ENCODE peak calls at places on chromosomes 16 and 17, in eight cellular contexts. P is HCEC 1CT; V is iris pigment epithelial cell; O is NB4; U is adrenal gland; M is activated naive CD8-positive, alpha-beta T cell treated with anti-CD3 and anti-CD28 coated beads for 36 hours; Q is activated T-helper 1 cell treated with anti-CD3 and anti-CD28 coated beads, Interleukin-2, amount 50 U/mL, for 16 hours; L is transverse colon. S is an unnamed sample.
A peak's percentile ranks its signal among the peaks of the same experiment; 100 is the strongest.

GRCh38 chr17:58247511-58248363 is 9.4 kb downstream of the LPO start:
- DNase-seq in P (no peak), V (no peak), O (peak; percentile 67), U (peak; percentile 31), M (no peak), Q (no peak), L (no peak), S (no peak)

GRCh38 chr17:82655038-82655479 is 6.8 kb upstream of the WDR45B start:
- DNase-seq in P (no peak), V (no peak), O (peak; percentile 87), U (peak; percentile 73), M (no peak), Q (no peak), L (peak; percentile 60), S (no peak)

GRCh38 chr16:31076319-31076718 is 2.1 kb downstream of the ZNF646 start:
- DNase-seq in P (no peak), V (no peak), O (no peak), U (peak; percentile 50), M (no peak), Q (no peak), L (no peak), S (no peak)

GRCh38 chr16:23362460-23363317 is 60.6 kb downstream of the SCNN1B start:
- DNase-seq in P (no peak), V (no peak), O (no peak), U (peak; percentile 72), M (no peak), Q (no peak), L (peak; percentile 94), S (peak; percentile 98)

GRCh38 chr17:1347681-1348318 is 52.2 kb downstream of the YWHAE start:
- DNase-seq in P (peak; percentile 30), V (peak; percentile 50), O (no peak), U (peak; percentile 89), M (no peak), Q (no peak), L (peak; percentile 59), S (peak; percentile 72)

GRCh38 chr17:34443832-34444469 is 80.9 kb upstream of the CCL1 start:
- DNase-seq in P (no peak), V (no peak), O (peak; percentile 45), U (no peak), M (no peak), Q (no peak), L (no peak), S (no peak)

GRCh38 chr17:22266231-22266630 is 573.9 kb downstream of the KCNJ18 start:
- DNase-seq in P (no peak), V (no peak), O (no peak), U (peak; percentile 23), M (no peak), Q (no peak), L (no peak), S (no peak)

GRCh38 chr16:86789621-86790051 is 211.3 kb downstream of the FOXL1 start:
- DNase-seq in P (no peak), V (no peak), O (no peak), U (no peak), M (no peak), Q (no peak), L (no peak), S (no peak)

GRCh38 chr16:57276596-57276995 is 7.9 kb downstream of the PLLP start:
- DNase-seq in P (no peak), V (no peak), O (peak; percentile 47), U (no peak), M (no peak), Q (no peak), L (no peak), S (peak; percentile 52)

GRCh38 chr17:29241015-29241963 is 5.4 kb upstream of the CRYBA1 start:
- DNase-seq in P (peak; percentile 98), V (peak; percentile 98), O (peak; percentile 94), U (peak; percentile 87), M (no peak), Q (no peak), L (no peak), S (peak; percentile 56)

GRCh38 chr17:54947396-54947795 is 21.1 kb downstream of the COX11 start:
- DNase-seq in P (no peak), V (no peak), O (peak; percentile 46), U (no peak), M (no peak), Q (no peak), L (no peak), S (no peak)